ENCODE peak calls at places on chromosome 16, in ten cellular contexts. K, U, J, E, W, F, O, D, A and R are unnamed samples.

GRCh38 chr16:1261131-1261917 is 5.5 kb downstream of the TPSD1 start:
- DNase-seq in K (no peak), U (no peak), J (no peak), E (no peak), W (no peak), F (no peak), O (no peak), D (no peak), A (no peak), R (no peak)

GRCh38 chr16:3825103-3825502 is 55.4 kb downstream of the CREBBP start:
- DNase-seq in K (no peak), U (peak), J (no peak), E (peak), W (no peak), F (no peak), O (no peak), D (no peak), A (no peak), R (no peak)

GRCh38 chr16:67435758-67436164 is 4.8 kb downstream of the HSD11B2 start:
- DNase-seq in K (no peak), U (no peak), J (no peak), E (no peak), W (no peak), F (no peak), O (no peak), D (no peak), A (no peak), R (no peak)

GRCh38 chr16:9966569-9967157 is 215.6 kb downstream of the GRIN2A start:
- DNase-seq in K (no peak), U (no peak), J (no peak), E (peak), W (no peak), F (no peak), O (no peak), D (peak), A (peak), R (peak)

GRCh38 chr16:14003119-14003570 is 68.0 kb upstream of the MRTFB start:
- DNase-seq in K (no peak), U (peak), J (peak), E (peak), W (peak), F (peak), O (no peak), D (no peak), A (no peak), R (no peak)

GRCh38 chr16:84411768-84412167 is 43.4 kb downstream of the ATP2C2 start:
- DNase-seq in K (no peak), U (no peak), J (no peak), E (no peak), W (no peak), F (no peak), O (no peak), D (no peak), A (no peak), R (no peak)

GRCh38 chr16:86783626-86784266 is 205.4 kb downstream of the FOXL1 start:
- DNase-seq in K (no peak), U (peak), J (no peak), E (peak), W (no peak), F (no peak), O (no peak), D (no peak), A (no peak), R (no peak)

GRCh38 chr16:72287646-72288045 is 115.7 kb upstream of the PMFBP1 start:
- DNase-seq in K (no peak), U (no peak), J (no peak), E (no peak), W (no peak), F (no peak), O (no peak), D (no peak), A (no peak), R (no peak)

GRCh38 chr16:53817117-53817516 is 113.2 kb downstream of the FTO start:
- DNase-seq in K (no peak), U (peak), J (no peak), E (peak), W (peak), F (no peak), O (no peak), D (no peak), A (peak), R (no peak)

GRCh38 chr16:66369055-66369592 is 2.6 kb downstream of the CDH5 start:
- DNase-seq in K (no peak), U (no peak), J (no peak), E (no peak), W (peak), F (no peak), O (no peak), D (peak), A (no peak), R (no peak)

GRCh38 chr16:22787456-22788189 is 26.3 kb upstream of the HS3ST2 start:
- DNase-seq in K (no peak), U (peak), J (no peak), E (no peak), W (no peak), F (no peak), O (no peak), D (peak), A (no peak), R (no peak)

GRCh38 chr16:86772671-86773338 is 194.5 kb downstream of the FOXL1 start:
- DNase-seq in K (no peak), U (peak), J (no peak), E (peak), W (no peak), F (no peak), O (no peak), D (no peak), A (peak), R (no peak)

GRCh38 chr16:85378145-85379040 is 234.7 kb upstream of the GSE1 start:
- DNase-seq in K (no peak), U (no peak), J (no peak), E (no peak), W (no peak), F (no peak), O (no peak), D (no peak), A (no peak), R (no peak)

GRCh38 chr16:35176449-35176848 is 1717.0 kb downstream of the TP53TG3F start:
- DNase-seq in K (no peak), U (no peak), J (no peak), E (no peak), W (no peak), F (no peak), O (no peak), D (no peak), A (no peak), R (no peak)

GRCh38 chr16:53773150-53773846 is 69.3 kb downstream of the FTO start:
- DNase-seq in K (no peak), U (peak), J (peak), E (peak), W (peak), F (no peak), O (no peak), D (peak), A (peak), R (peak)

GRCh38 chr16:17304814-17305169 is 166.0 kb downstream of the XYLT1 start:
- DNase-seq in K (no peak), U (peak), J (no peak), E (no peak), W (peak), F (no peak), O (no peak), D (no peak), A (no peak), R (no peak)

GRCh38 chr16:89194340-89195311 is 5.7 kb downstream of the SLC22A31 start:
- DNase-seq in K (no peak), U (no peak), J (no peak), E (no peak), W (no peak), F (no peak), O (no peak), D (no peak), A (no peak), R (no peak)

GRCh38 chr16:3716831-3717234 is 491 bp downstream of the TRAP1 start:
- DNase-seq in K (peak), U (no peak), J (no peak), E (no peak), W (peak), F (no peak), O (peak), D (peak), A (no peak), R (peak)

GRCh38 chr16:48409839-48410610 is 24.8 kb upstream of the SIAH1 start:
- DNase-seq in K (no peak), U (peak), J (no peak), E (peak), W (peak), F (no peak), O (no peak), D (no peak), A (peak), R (no peak)

GRCh38 chr16:89442588-89442987 is 47.8 kb downstream of the ANKRD11 start:
- DNase-seq in K (no peak), U (no peak), J (no peak), E (peak), W (no peak), F (no peak), O (no peak), D (no peak), A (no peak), R (no peak)

GRCh38 chr16:69423189-69423588 is 1.2 kb upstream of the CYB5B start:
- DNase-seq in K (no peak), U (no peak), J (no peak), E (no peak), W (no peak), F (no peak), O (no peak), D (no peak), A (no peak), R (no peak)

GRCh38 chr16:66502020-66502913 is 47.7 kb downstream of the TK2 start:
- DNase-seq in K (no peak), U (peak), J (no peak), E (no peak), W (peak), F (peak), O (no peak), D (no peak), A (no peak), R (no peak)

GRCh38 chr16:84927621-84928591 is 83.4 kb downstream of the ZDHHC7 start:
- DNase-seq in K (no peak), U (no peak), J (no peak), E (no peak), W (peak), F (no peak), O (no peak), D (no peak), A (no peak), R (no peak)

GRCh38 chr16:53091508-53092211 is 36.9 kb downstream of the CHD9 start:
- DNase-seq in K (no peak), U (peak), J (no peak), E (peak), W (peak), F (no peak), O (no peak), D (peak), A (peak), R (peak)

GRCh38 chr16:80924372-80924978 is 82.2 kb downstream of the CMC2 start:
- DNase-seq in K (no peak), U (peak), J (peak), E (no peak), W (peak), F (no peak), O (peak), D (peak), A (peak), R (peak)

GRCh38 chr16:81841709-81842108 is 62.6 kb downstream of the PLCG2 start:
- DNase-seq in K (no peak), U (no peak), J (no peak), E (no peak), W (no peak), F (no peak), O (no peak), D (peak), A (no peak), R (peak)

GRCh38 chr16:54487933-54488332 is 201.3 kb upstream of the IRX3 start:
- DNase-seq in K (no peak), U (no peak), J (no peak), E (no peak), W (no peak), F (no peak), O (no peak), D (no peak), A (no peak), R (no peak)

GRCh38 chr16:1959269-1960039 is at the start of gene NDUFB10:
- DNase-seq in K (peak), U (peak), J (peak), E (peak), W (peak), F (peak), O (peak), D (peak), A (peak), R (peak)

GRCh38 chr16:70253291-70254094 is 1.8 kb upstream of the EXOSC6 start:
- DNase-seq in K (no peak), U (peak), J (peak), E (peak), W (peak), F (no peak), O (peak), D (peak), A (peak), R (peak)

GRCh38 chr16:5653789-5654188 is 556.2 kb upstream of the EEF2KMT start:
- DNase-seq in K (no peak), U (no peak), J (no peak), E (no peak), W (no peak), F (no peak), O (no peak), D (no peak), A (no peak), R (no peak)

GRCh38 chr16:63776437-63776836 is 1345.4 kb downstream of the CDH11 start:
- DNase-seq in K (no peak), U (no peak), J (no peak), E (no peak), W (no peak), F (no peak), O (no peak), D (no peak), A (no peak), R (no peak)

GRCh38 chr16:30609002-30609927 is 924 bp downstream of the ZNF689 start:
- DNase-seq in K (no peak), U (peak), J (no peak), E (peak), W (peak), F (no peak), O (no peak), D (peak), A (no peak), R (peak)

GRCh38 chr16:48535831-48536599 is 74.0 kb downstream of the N4BP1 start:
- DNase-seq in K (peak), U (peak), J (no peak), E (no peak), W (peak), F (peak), O (no peak), D (peak), A (no peak), R (peak)

GRCh38 chr16:14329727-14330363 is 258.7 kb downstream of the MRTFB start:
- DNase-seq in K (no peak), U (no peak), J (no peak), E (no peak), W (no peak), F (no peak), O (no peak), D (no peak), A (no peak), R (no peak)

GRCh38 chr16:2275476-2276450 is 7.8 kb upstream of the RNPS1 start:
- DNase-seq in K (no peak), U (no peak), J (no peak), E (no peak), W (no peak), F (no peak), O (no peak), D (no peak), A (no peak), R (no peak)

GRCh38 chr16:89119661-89120141 is 26.0 kb downstream of the ACSF3 start:
- DNase-seq in K (no peak), U (no peak), J (no peak), E (no peak), W (no peak), F (no peak), O (no peak), D (no peak), A (no peak), R (no peak)

GRCh38 chr16:84339316-84339715 is 29.0 kb upstream of the ATP2C2 start:
- DNase-seq in K (no peak), U (no peak), J (no peak), E (no peak), W (no peak), F (no peak), O (no peak), D (no peak), A (no peak), R (no peak)

GRCh38 chr16:74749291-74750055 is 25.1 kb downstream of the FA2H start:
- DNase-seq in K (no peak), U (no peak), J (no peak), E (no peak), W (no peak), F (no peak), O (no peak), D (no peak), A (no peak), R (no peak)

GRCh38 chr16:24645739-24646645 is 83.5 kb upstream of the TNRC6A start:
- DNase-seq in K (no peak), U (peak), J (no peak), E (peak), W (peak), F (no peak), O (no peak), D (no peak), A (peak), R (no peak)